ENCODE peak calls at places on chromosomes 6 and 20, in four cellular contexts. R is MV-4-11, N is RPMI8226, O is prostate gland. T is an unnamed sample.

GRCh38 chr6:14275493-14275851 is 157.9 kb downstream of the CD83 start:
- DNase-seq in N (no peak), O (no peak), R (no peak), T (no peak)

GRCh38 chr6:142313284-142313683 is 11.5 kb downstream of the ADGRG6 start:
- DNase-seq in R (no peak), O (no peak), N (peak; percentile 27), T (no peak)

GRCh38 chr20:52175840-52176239 is 15.7 kb downstream of the ZFP64 start:
- DNase-seq in O (no peak), N (no peak), R (no peak), T (no peak)

GRCh38 chr6:16630035-16630643 is 131.1 kb downstream of the ATXN1 start:
- DNase-seq in N (no peak), R (no peak), O (no peak), T (no peak)

GRCh38 chr20:20396794-20397193 is 28.9 kb downstream of the INSM1 start:
- DNase-seq in R (no peak), O (no peak), N (no peak), T (no peak)

GRCh38 chr20:24991897-24992419 is 593 bp downstream of the APMAP start:
- DNase-seq in N (peak; percentile 33), O (no peak), R (no peak), T (peak; percentile 18)

GRCh38 chr20:62211769-62212288 is 8.2 kb downstream of the HRH3 start:
- DNase-seq in O (no peak), R (no peak), N (no peak), T (no peak)

GRCh38 chr20:57128051-57128757 is 138.2 kb downstream of the BMP7 start:
- DNase-seq in R (no peak), O (no peak), N (no peak), T (no peak)

GRCh38 chr6:147219463-147219862 is 15.2 kb downstream of the STXBP5 start:
- DNase-seq in N (no peak), R (no peak), O (no peak), T (no peak)

GRCh38 chr20:10453241-10453640 is 18.1 kb downstream of the SLX4IP start:
- DNase-seq in O (no peak), R (peak; percentile 99), N (peak; percentile 92), T (peak; percentile 67)

GRCh38 chr6:89411269-89412070 is 603 bp downstream of the RRAGD start:
- DNase-seq in N (peak; percentile 35), R (no peak), O (no peak), T (peak; percentile 53)